ENCODE peak calls at places on chromosomes 12 and 14, in ten cellular contexts. S is adrenal gland; L is activated CD4-positive, alpha-beta T cell treated with anti-CD3 and anti-CD28 coated beads for 48 hours; R is iPS-NIHi11; B is stimulated activated CD4-positive, alpha-beta T cell treated with anti-CD3 and anti-CD28 coated beads, Interleukin-1b, Interleukin-23, amount 100 ng/mL, for 48 hours; Q is NCI-H1092; O is GM03348; N is anterior cingulate cortex; Z is activated T-helper 9 cell treated with anti-CD3 and anti-CD28 coated beads, Interleukin-2, amount 50 U/mL, for 16 hours; A is WERI-Rb-1. J is an unnamed sample.

GRCh38 chr14:23579311-23579630 is 681 bp upstream of the JPH4 start:
- DNase-seq in A (no peak), N (no peak), B (no peak), Z (no peak), O (no peak), L (no peak), S (no peak), Q (no peak), R (no peak), J (no peak)

GRCh38 chr12:116202940-116203339 is 74.6 kb downstream of the MED13L start:
- DNase-seq in Q (no peak), N (no peak), Z (no peak), R (no peak), B (no peak), L (no peak), O (no peak), S (no peak), A (no peak), J (no peak)

GRCh38 chr12:62801796-62802195 is 133.2 kb downstream of the PPM1H start:
- DNase-seq in S (no peak), R (no peak), Q (no peak), A (no peak), Z (no peak), O (no peak), L (no peak), B (no peak), N (no peak), J (no peak)

GRCh38 chr12:101459642-101460346 is 15.3 kb upstream of the SPIC start:
- DNase-seq in N (no peak), O (peak), Q (no peak), R (peak), Z (no peak), L (no peak), B (no peak), S (no peak), A (no peak), J (no peak)

GRCh38 chr14:104178279-104178678 is 39.9 kb downstream of the KIF26A start:
- DNase-seq in Q (no peak), O (no peak), A (no peak), S (no peak), B (no peak), R (no peak), Z (no peak), L (no peak), N (no peak), J (no peak)

GRCh38 chr14:92751819-92752218 is 3.4 kb upstream of the LGMN start:
- DNase-seq in A (peak), O (no peak), N (no peak), B (no peak), Z (no peak), R (no peak), Q (no peak), L (no peak), S (no peak), J (no peak)

GRCh38 chr12:69240625-69240984 is 1.2 kb downstream of the CPSF6 start:
- DNase-seq in A (no peak), R (no peak), Q (no peak), Z (no peak), N (no peak), S (no peak), O (no peak), L (peak), B (peak), J (peak)

GRCh38 chr12:89521348-89522238 is 3.0 kb downstream of the GALNT4 start:
- DNase-seq in Z (no peak), O (no peak), R (no peak), B (no peak), L (no peak), S (no peak), A (no peak), N (no peak), Q (no peak), J (no peak)

GRCh38 chr12:39402922-39403321 is 40.0 kb downstream of the KIF21A start:
- DNase-seq in A (no peak), L (no peak), S (no peak), Z (no peak), R (no peak), N (no peak), Q (no peak), O (no peak), B (no peak), J (no peak)

GRCh38 chr12:15931590-15932053 is 20.5 kb downstream of the DERA start:
- DNase-seq in Z (no peak), L (no peak), S (no peak), B (no peak), Q (no peak), N (no peak), A (peak), R (no peak), O (no peak), J (no peak)

GRCh38 chr12:21987786-21988185 is 46.6 kb upstream of the ABCC9 start:
- DNase-seq in N (no peak), A (no peak), Z (no peak), Q (no peak), S (no peak), L (no peak), B (no peak), O (no peak), R (no peak), J (no peak)

GRCh38 chr12:99131761-99132199 is 486.7 kb downstream of the APAF1 start:
- DNase-seq in L (no peak), A (peak), S (peak), Q (no peak), Z (no peak), O (no peak), B (no peak), N (no peak), R (peak), J (no peak)

GRCh38 chr14:21056520-21057163 is 980 bp upstream of the RNASE8 start:
- DNase-seq in Q (no peak), O (peak), R (no peak), L (no peak), S (no peak), B (no peak), N (no peak), A (no peak), Z (no peak), J (no peak)